ENCODE peak calls at places on chromosomes 3 and 15, in nine cellular contexts. One of them, this sample, is unnamed.
A peak's percentile ranks its signal among the peaks of the same experiment; 100 is the strongest.

GRCh38 chr3:4889896-4890295 is 89.3 kb upstream of the BHLHE40 start:
- DNase-seq in ovary: no peak
- DNase-seq in HAP-1: no peak
- DNase-seq in 8988T: no peak
- DNase-seq in stimulated activated CD4-positive, alpha-beta T cell treated with anti-CD3 and anti-CD28 coated beads, TNF-alpha, amount 100 ng/mL, for 4 hours: no peak
- DNase-seq in foreskin melanocyte: no peak
- DNase-seq in stimulated activated CD8-positive, alpha-beta memory T cell treated with anti-CD3 and anti-CD28 coated beads, Interleukin-15, amount 100 ng/mL, for 24 hours: no peak
- DNase-seq in HTR-8/SVneo: no peak
- DNase-seq in fibroblast of mammary gland: peak; percentile 10
- DNase-seq in this sample: peak; percentile 61

GRCh38 chr3:59754456-59754855 is 704.6 kb upstream of the CFAP20DC start:
- DNase-seq in ovary: no peak
- DNase-seq in HAP-1: no peak
- DNase-seq in 8988T: no peak
- DNase-seq in stimulated activated CD4-positive, alpha-beta T cell treated with anti-CD3 and anti-CD28 coated beads, TNF-alpha, amount 100 ng/mL, for 4 hours: no peak
- DNase-seq in foreskin melanocyte: no peak
- DNase-seq in stimulated activated CD8-positive, alpha-beta memory T cell treated with anti-CD3 and anti-CD28 coated beads, Interleukin-15, amount 100 ng/mL, for 24 hours: no peak
- DNase-seq in HTR-8/SVneo: no peak
- DNase-seq in fibroblast of mammary gland: no peak
- DNase-seq in this sample: no peak

GRCh38 chr15:50150349-50150748 is 31.3 kb upstream of the ATP8B4 start:
- DNase-seq in ovary: no peak
- DNase-seq in HAP-1: no peak
- DNase-seq in 8988T: no peak
- DNase-seq in stimulated activated CD4-positive, alpha-beta T cell treated with anti-CD3 and anti-CD28 coated beads, TNF-alpha, amount 100 ng/mL, for 4 hours: no peak
- DNase-seq in foreskin melanocyte: no peak
- DNase-seq in stimulated activated CD8-positive, alpha-beta memory T cell treated with anti-CD3 and anti-CD28 coated beads, Interleukin-15, amount 100 ng/mL, for 24 hours: no peak
- DNase-seq in HTR-8/SVneo: no peak
- DNase-seq in fibroblast of mammary gland: no peak
- DNase-seq in this sample: no peak

GRCh38 chr3:178386401-178386800 is 149.8 kb upstream of the KCNMB2 start:
- DNase-seq in ovary: no peak
- DNase-seq in HAP-1: no peak
- DNase-seq in 8988T: no peak
- DNase-seq in stimulated activated CD4-positive, alpha-beta T cell treated with anti-CD3 and anti-CD28 coated beads, TNF-alpha, amount 100 ng/mL, for 4 hours: no peak
- DNase-seq in foreskin melanocyte: no peak
- DNase-seq in stimulated activated CD8-positive, alpha-beta memory T cell treated with anti-CD3 and anti-CD28 coated beads, Interleukin-15, amount 100 ng/mL, for 24 hours: no peak
- DNase-seq in HTR-8/SVneo: no peak
- DNase-seq in fibroblast of mammary gland: no peak
- DNase-seq in this sample: no peak

GRCh38 chr3:196440041-196440537 is 7.9 kb upstream of the UBXN7 start:
- DNase-seq in ovary: no peak
- DNase-seq in HAP-1: no peak
- DNase-seq in 8988T: no peak
- DNase-seq in stimulated activated CD4-positive, alpha-beta T cell treated with anti-CD3 and anti-CD28 coated beads, TNF-alpha, amount 100 ng/mL, for 4 hours: no peak
- DNase-seq in foreskin melanocyte: no peak
- DNase-seq in stimulated activated CD8-positive, alpha-beta memory T cell treated with anti-CD3 and anti-CD28 coated beads, Interleukin-15, amount 100 ng/mL, for 24 hours: no peak
- DNase-seq in HTR-8/SVneo: no peak
- DNase-seq in fibroblast of mammary gland: peak; percentile 92
- DNase-seq in this sample: peak; percentile 48

GRCh38 chr15:79122943-79123342 is 32.4 kb upstream of the RASGRF1 start:
- DNase-seq in ovary: no peak
- DNase-seq in HAP-1: no peak
- DNase-seq in 8988T: no peak
- DNase-seq in stimulated activated CD4-positive, alpha-beta T cell treated with anti-CD3 and anti-CD28 coated beads, TNF-alpha, amount 100 ng/mL, for 4 hours: no peak
- DNase-seq in foreskin melanocyte: no peak
- DNase-seq in stimulated activated CD8-positive, alpha-beta memory T cell treated with anti-CD3 and anti-CD28 coated beads, Interleukin-15, amount 100 ng/mL, for 24 hours: no peak
- DNase-seq in HTR-8/SVneo: no peak
- DNase-seq in fibroblast of mammary gland: no peak
- DNase-seq in this sample: no peak

GRCh38 chr15:40739042-40739441 is 16.0 kb downstream of the RMDN3 start:
- DNase-seq in ovary: no peak
- DNase-seq in HAP-1: no peak
- DNase-seq in 8988T: no peak
- DNase-seq in stimulated activated CD4-positive, alpha-beta T cell treated with anti-CD3 and anti-CD28 coated beads, TNF-alpha, amount 100 ng/mL, for 4 hours: no peak
- DNase-seq in foreskin melanocyte: no peak
- DNase-seq in stimulated activated CD8-positive, alpha-beta memory T cell treated with anti-CD3 and anti-CD28 coated beads, Interleukin-15, amount 100 ng/mL, for 24 hours: no peak
- DNase-seq in HTR-8/SVneo: no peak
- DNase-seq in fibroblast of mammary gland: no peak
- DNase-seq in this sample: no peak

GRCh38 chr3:100602506-100603444 is 6.6 kb upstream of the ADGRG7 start:
- DNase-seq in ovary: no peak
- DNase-seq in HAP-1: no peak
- DNase-seq in 8988T: no peak
- DNase-seq in stimulated activated CD4-positive, alpha-beta T cell treated with anti-CD3 and anti-CD28 coated beads, TNF-alpha, amount 100 ng/mL, for 4 hours: no peak
- DNase-seq in foreskin melanocyte: no peak
- DNase-seq in stimulated activated CD8-positive, alpha-beta memory T cell treated with anti-CD3 and anti-CD28 coated beads, Interleukin-15, amount 100 ng/mL, for 24 hours: no peak
- DNase-seq in HTR-8/SVneo: no peak
- DNase-seq in fibroblast of mammary gland: peak; percentile 15
- DNase-seq in this sample: peak; percentile 18

GRCh38 chr15:75082689-75083088 is 59.3 kb downstream of the PPCDC start:
- DNase-seq in ovary: no peak
- DNase-seq in HAP-1: no peak
- DNase-seq in 8988T: no peak
- DNase-seq in stimulated activated CD4-positive, alpha-beta T cell treated with anti-CD3 and anti-CD28 coated beads, TNF-alpha, amount 100 ng/mL, for 4 hours: no peak
- DNase-seq in foreskin melanocyte: no peak
- DNase-seq in stimulated activated CD8-positive, alpha-beta memory T cell treated with anti-CD3 and anti-CD28 coated beads, Interleukin-15, amount 100 ng/mL, for 24 hours: no peak
- DNase-seq in HTR-8/SVneo: no peak
- DNase-seq in fibroblast of mammary gland: no peak
- DNase-seq in this sample: no peak

GRCh38 chr15:35206060-35206675 is 121.1 kb upstream of the NANOGP8 start:
- DNase-seq in ovary: no peak
- DNase-seq in HAP-1: no peak
- DNase-seq in 8988T: no peak
- DNase-seq in stimulated activated CD4-positive, alpha-beta T cell treated with anti-CD3 and anti-CD28 coated beads, TNF-alpha, amount 100 ng/mL, for 4 hours: no peak
- DNase-seq in foreskin melanocyte: peak; percentile 18
- DNase-seq in stimulated activated CD8-positive, alpha-beta memory T cell treated with anti-CD3 and anti-CD28 coated beads, Interleukin-15, amount 100 ng/mL, for 24 hours: no peak
- DNase-seq in HTR-8/SVneo: no peak
- DNase-seq in fibroblast of mammary gland: peak; percentile 49
- DNase-seq in this sample: peak; percentile 41

GRCh38 chr3:141047168-141047567 is 4.0 kb upstream of the SPSB4 start:
- DNase-seq in ovary: no peak
- DNase-seq in HAP-1: no peak
- DNase-seq in 8988T: no peak
- DNase-seq in stimulated activated CD4-positive, alpha-beta T cell treated with anti-CD3 and anti-CD28 coated beads, TNF-alpha, amount 100 ng/mL, for 4 hours: no peak
- DNase-seq in foreskin melanocyte: no peak
- DNase-seq in stimulated activated CD8-positive, alpha-beta memory T cell treated with anti-CD3 and anti-CD28 coated beads, Interleukin-15, amount 100 ng/mL, for 24 hours: no peak
- DNase-seq in HTR-8/SVneo: no peak
- DNase-seq in fibroblast of mammary gland: no peak
- DNase-seq in this sample: no peak

GRCh38 chr3:27758083-27758482 is 36.0 kb upstream of the EOMES start:
- DNase-seq in ovary: no peak
- DNase-seq in HAP-1: no peak
- DNase-seq in 8988T: peak; percentile 16
- DNase-seq in stimulated activated CD4-positive, alpha-beta T cell treated with anti-CD3 and anti-CD28 coated beads, TNF-alpha, amount 100 ng/mL, for 4 hours: no peak
- DNase-seq in foreskin melanocyte: peak; percentile 99
- DNase-seq in stimulated activated CD8-positive, alpha-beta memory T cell treated with anti-CD3 and anti-CD28 coated beads, Interleukin-15, amount 100 ng/mL, for 24 hours: no peak
- DNase-seq in HTR-8/SVneo: peak; percentile 45
- DNase-seq in fibroblast of mammary gland: peak; percentile 92
- DNase-seq in this sample: peak; percentile 67

GRCh38 chr15:91252756-91253155 is 152.7 kb downstream of the SV2B start:
- DNase-seq in ovary: no peak
- DNase-seq in HAP-1: no peak
- DNase-seq in 8988T: no peak
- DNase-seq in stimulated activated CD4-positive, alpha-beta T cell treated with anti-CD3 and anti-CD28 coated beads, TNF-alpha, amount 100 ng/mL, for 4 hours: no peak
- DNase-seq in foreskin melanocyte: no peak
- DNase-seq in stimulated activated CD8-positive, alpha-beta memory T cell treated with anti-CD3 and anti-CD28 coated beads, Interleukin-15, amount 100 ng/mL, for 24 hours: no peak
- DNase-seq in HTR-8/SVneo: no peak
- DNase-seq in fibroblast of mammary gland: no peak
- DNase-seq in this sample: no peak

GRCh38 chr15:86857701-86858100 is 778.0 kb downstream of the AGBL1 start:
- DNase-seq in ovary: no peak
- DNase-seq in HAP-1: no peak
- DNase-seq in 8988T: no peak
- DNase-seq in stimulated activated CD4-positive, alpha-beta T cell treated with anti-CD3 and anti-CD28 coated beads, TNF-alpha, amount 100 ng/mL, for 4 hours: no peak
- DNase-seq in foreskin melanocyte: no peak
- DNase-seq in stimulated activated CD8-positive, alpha-beta memory T cell treated with anti-CD3 and anti-CD28 coated beads, Interleukin-15, amount 100 ng/mL, for 24 hours: no peak
- DNase-seq in HTR-8/SVneo: no peak
- DNase-seq in fibroblast of mammary gland: no peak
- DNase-seq in this sample: peak; percentile 42

GRCh38 chr3:184593923-184594303 is 32.3 kb downstream of the EPHB3 start:
- DNase-seq in ovary: no peak
- DNase-seq in HAP-1: no peak
- DNase-seq in 8988T: no peak
- DNase-seq in stimulated activated CD4-positive, alpha-beta T cell treated with anti-CD3 and anti-CD28 coated beads, TNF-alpha, amount 100 ng/mL, for 4 hours: no peak
- DNase-seq in foreskin melanocyte: no peak
- DNase-seq in stimulated activated CD8-positive, alpha-beta memory T cell treated with anti-CD3 and anti-CD28 coated beads, Interleukin-15, amount 100 ng/mL, for 24 hours: no peak
- DNase-seq in HTR-8/SVneo: no peak
- DNase-seq in fibroblast of mammary gland: no peak
- DNase-seq in this sample: no peak

GRCh38 chr15:74108111-74108510 is 22.3 kb upstream of the ISLR2 start:
- DNase-seq in ovary: no peak
- DNase-seq in HAP-1: no peak
- DNase-seq in 8988T: no peak
- DNase-seq in stimulated activated CD4-positive, alpha-beta T cell treated with anti-CD3 and anti-CD28 coated beads, TNF-alpha, amount 100 ng/mL, for 4 hours: no peak
- DNase-seq in foreskin melanocyte: no peak
- DNase-seq in stimulated activated CD8-positive, alpha-beta memory T cell treated with anti-CD3 and anti-CD28 coated beads, Interleukin-15, amount 100 ng/mL, for 24 hours: no peak
- DNase-seq in HTR-8/SVneo: no peak
- DNase-seq in fibroblast of mammary gland: no peak
- DNase-seq in this sample: no peak

GRCh38 chr3:126372413-126373145 is 15.4 kb upstream of the KLF15 start:
- DNase-seq in ovary: no peak
- DNase-seq in HAP-1: no peak
- DNase-seq in 8988T: no peak
- DNase-seq in stimulated activated CD4-positive, alpha-beta T cell treated with anti-CD3 and anti-CD28 coated beads, TNF-alpha, amount 100 ng/mL, for 4 hours: no peak
- DNase-seq in foreskin melanocyte: no peak
- DNase-seq in stimulated activated CD8-positive, alpha-beta memory T cell treated with anti-CD3 and anti-CD28 coated beads, Interleukin-15, amount 100 ng/mL, for 24 hours: no peak
- DNase-seq in HTR-8/SVneo: no peak
- DNase-seq in fibroblast of mammary gland: no peak
- DNase-seq in this sample: no peak

This sample was measured in fibroblast of lung.